ENCODE peak calls at places on chromosomes 4 and X, in four cellular contexts. L, I, K and D are unnamed samples.

GRCh38 chrX:57817302-57817701 is 93.0 kb downstream of the ZXDA start:
- DNase-seq in L (no peak), I (no peak), K (no peak), D (no peak)

GRCh38 chrX:23332888-23333821 is 1.5 kb upstream of the PTCHD1 start:
- DNase-seq in K (peak; percentile 32), I (no peak), L (no peak), D (no peak)

GRCh38 chrX:104098151-104098808 is 14.0 kb upstream of the ZCCHC18 start:
- DNase-seq in I (no peak), K (peak; percentile 71), L (no peak), D (peak; percentile 73)

GRCh38 chr4:73998040-73999011 is at the start of gene CXCL5:
- DNase-seq in I (no peak), K (peak; percentile 78), L (peak; percentile 84), D (peak; percentile 57)

GRCh38 chr4:38804654-38805295 is at the start of gene TLR1:
- DNase-seq in K (peak; percentile 4), L (no peak), I (peak; percentile 62), D (peak; percentile 74)

GRCh38 chr4:87375719-87376291 is 15.2 kb downstream of the HSD17B11 start:
- DNase-seq in K (peak; percentile 28), L (no peak), I (no peak), D (peak; percentile 77)

GRCh38 chr4:155705664-155706063 is 39.0 kb downstream of the GUCY1A1 start:
- DNase-seq in I (no peak), K (peak; percentile 72), L (no peak), D (peak; percentile 44)

GRCh38 chr4:78293841-78294301 is 236.7 kb downstream of the FRAS1 start:
- DNase-seq in K (peak; percentile 35), L (no peak), I (no peak), D (peak; percentile 88)

GRCh38 chrX:10620121-10620699 is at the start of gene MID1:
- DNase-seq in L (peak; percentile 92), I (no peak), K (peak; percentile 89), D (peak; percentile 86)

GRCh38 chr4:74121643-74122579 is 22.9 kb upstream of the CXCL2 start:
- DNase-seq in L (no peak), I (no peak), K (no peak), D (no peak)

GRCh38 chr4:68735106-68735505 is 64.7 kb upstream of the UGT2B15 start:
- DNase-seq in K (no peak), I (no peak), L (no peak), D (no peak)

GRCh38 chr4:24112466-24112865 is 222.6 kb upstream of the PPARGC1A start:
- DNase-seq in K (no peak), L (no peak), I (no peak), D (no peak)

GRCh38 chrX:23797371-23798128 is 14.6 kb downstream of the SAT1 start:
- DNase-seq in K (no peak), L (no peak), I (no peak), D (no peak)

GRCh38 chr4:61202100-61202637 is 2.0 kb downstream of the ADGRL3 start:
- DNase-seq in L (peak; percentile 85), K (peak; percentile 62), I (no peak), D (peak; percentile 8)

GRCh38 chrX:118807151-118808017 is 16.2 kb upstream of the ZCCHC12 start:
- DNase-seq in K (peak; percentile 56), L (no peak), I (peak; percentile 15), D (peak; percentile 42)

GRCh38 chr4:89161841-89162240 is 50.5 kb downstream of the TIGD2 start:
- DNase-seq in K (no peak), I (no peak), L (no peak), D (no peak)

GRCh38 chr4:52665592-52665991 is 6.5 kb upstream of the USP46 start:
- DNase-seq in I (no peak), L (no peak), K (no peak), D (no peak)

GRCh38 chr4:53510981-53511380 is 80.3 kb downstream of the LNX1 start:
- DNase-seq in L (no peak), I (no peak), K (no peak), D (no peak)

GRCh38 chrX:24231169-24231568 is 81.6 kb downstream of the ZFX start:
- DNase-seq in I (no peak), K (no peak), L (no peak), D (peak; percentile 83)

GRCh38 chr4:113678651-113679050 is 82.9 kb downstream of the CAMK2D start:
- DNase-seq in K (no peak), I (no peak), L (no peak), D (no peak)

GRCh38 chrX:150664290-150664689 is 28.9 kb upstream of the MTMR1 start:
- DNase-seq in L (no peak), K (no peak), I (no peak), D (no peak)

GRCh38 chrX:2425281-2426071 is 75.3 kb downstream of the DHRSX start:
- DNase-seq in L (no peak), K (no peak), I (no peak), D (no peak)
- TF ChIP-seq CTCF in L (no peak), K (no peak), I (no peak), D (no peak)

GRCh38 chr4:182556576-182556975 is 313.4 kb downstream of the TENM3 start:
- DNase-seq in K (no peak), L (no peak), I (no peak), D (peak; percentile 59)
- H3K4me3 ChIP-seq in K (no peak overlapping the region), L (no peak overlapping the region), I (no peak overlapping the region), D (no peak overlapping the region)

GRCh38 chrX:134753185-134754008 is 95.1 kb upstream of the PLAC1 start:
- DNase-seq in I (no peak), L (no peak), K (no peak), D (peak; percentile 50)
- TF ChIP-seq CTCF in I (no peak), L (no peak), K (no peak), D (peak; percentile 20)

DNA sequence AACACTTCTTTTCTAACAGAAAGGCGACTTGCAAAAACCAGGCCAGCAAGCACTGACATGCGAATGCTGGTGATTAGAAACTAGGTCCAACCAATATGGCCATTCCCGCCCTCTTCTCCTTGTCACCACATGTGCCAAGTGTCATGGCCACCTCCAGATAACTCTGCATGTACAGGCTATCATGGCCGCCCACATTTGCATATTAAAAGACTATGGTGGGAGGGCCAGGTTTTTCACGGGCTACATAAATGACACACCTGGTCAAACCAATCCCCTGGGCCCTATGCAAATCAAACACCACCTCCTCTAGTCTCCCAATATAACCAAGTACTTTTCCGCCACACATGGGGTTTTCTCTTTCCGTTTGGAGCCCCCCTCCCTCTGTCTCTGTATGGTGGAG is 40.1 kb downstream of the NUDT11 start:
- DNase-seq in L (no peak), I (no peak), K (no peak), D (no peak)
- H3K4me3 ChIP-seq in L (no peak overlapping the region), I (no peak overlapping the region), K (no peak overlapping the region), D (no peak overlapping the region)

DNA sequence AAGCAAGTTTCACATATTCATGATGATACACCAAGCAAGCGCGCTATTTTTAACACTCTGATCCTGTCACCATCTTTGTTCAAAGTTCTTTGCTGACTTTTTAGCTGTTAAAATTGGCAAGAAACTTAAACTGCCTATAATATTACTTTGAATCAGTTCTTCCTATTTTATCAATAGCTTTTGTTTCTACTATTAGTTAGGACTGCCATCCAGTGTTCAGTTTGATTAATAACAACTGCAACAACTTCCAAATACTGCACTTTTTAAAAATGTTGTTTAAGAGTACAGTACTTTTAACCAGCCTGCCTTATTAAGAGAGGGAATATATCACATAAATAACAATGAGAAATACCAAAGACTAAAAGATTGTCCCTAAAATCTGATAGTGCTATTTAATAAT is 614.3 kb downstream of the FAM133A start:
- DNase-seq in K (peak; percentile 10), I (no peak), L (no peak), D (no peak)
- TF ChIP-seq CTCF in K (peak; percentile 65), I (no peak), L (no peak), D (no peak)

DNA sequence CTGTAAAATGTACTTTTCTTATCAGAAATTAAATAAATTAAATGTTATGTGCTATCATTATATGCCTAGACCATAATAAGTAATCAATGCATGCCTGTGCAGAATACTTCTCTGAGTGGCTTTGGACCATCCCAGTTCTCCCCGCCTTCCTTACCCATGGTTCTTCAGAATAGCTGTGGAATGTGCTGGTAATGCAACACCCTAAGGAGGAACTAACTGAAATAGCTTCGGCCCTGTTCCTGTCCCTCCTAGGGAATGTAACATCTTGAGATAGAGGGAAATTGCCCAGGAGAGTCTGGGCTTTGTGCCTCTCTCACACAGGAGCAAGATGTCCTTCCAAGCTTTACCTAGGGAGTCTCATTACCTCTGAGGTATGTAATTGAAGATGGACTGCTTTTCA is 693.6 kb upstream of the HS3ST1 start:
- DNase-seq in K (no peak), L (no peak), I (no peak), D (no peak)
- H3K4me3 ChIP-seq in K (no peak overlapping the region), L (no peak overlapping the region), I (no peak overlapping the region), D (no peak overlapping the region)

GRCh38 chr4:46648088-46648744 is 258.3 kb upstream of the GABRA2 start:
- DNase-seq in L (no peak), I (no peak), K (peak; percentile 73), D (peak; percentile 1)
- TF ChIP-seq CTCF in L (no peak), I (peak; percentile 80), K (peak; percentile 75), D (peak; percentile 46)

DNA sequence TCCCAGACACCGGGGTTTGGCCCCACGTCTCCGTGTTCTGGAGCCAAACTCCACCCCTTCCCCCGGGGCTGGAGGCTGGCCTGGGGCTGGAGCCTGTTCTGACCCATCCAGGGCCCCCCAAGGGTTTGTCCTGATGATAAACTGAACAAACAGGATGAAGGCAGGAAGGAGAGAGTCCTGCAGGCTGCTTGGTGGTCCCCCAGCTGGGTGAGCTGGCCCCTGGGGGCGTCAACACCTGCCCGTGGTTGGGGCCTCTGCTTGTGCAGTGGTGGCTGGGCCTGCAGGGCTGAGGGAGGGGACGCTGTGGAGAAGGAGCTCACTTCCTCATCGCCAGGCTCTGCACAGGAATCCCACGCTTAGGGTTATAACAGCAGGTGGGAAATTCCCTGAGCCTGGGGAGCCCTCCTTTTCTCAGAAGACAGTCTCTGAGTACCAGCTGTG is 2.3 kb downstream of the SH3TC1 start:
- DNase-seq in L (no peak), K (no peak), I (peak; percentile 45), D (no peak)
- H3K4me3 ChIP-seq in L (no peak overlapping the region), K (no peak overlapping the region), I (peak overlapping the region; percentile 74), D (no peak overlapping the region)